ENCODE peak calls at places on chromosomes 2 and 18, in seven cellular contexts. V is AG04450, S is uterus, E is tibial nerve, A is heart left ventricle, W is body of pancreas, U is heart right ventricle. T is an unnamed sample.

GRCh38 chr18:5993938-5994337 is 98.6 kb upstream of the TMEM200C start:
- DNase-seq in V (no peak), S (no peak), E (no peak), A (no peak), W (no peak), U (no peak), T (no peak)

GRCh38 chr2:206435738-206436137 is 7.6 kb upstream of the ADAM23 start:
- DNase-seq in V (no peak), S (no peak), E (no peak), A (no peak), W (no peak), U (no peak), T (no peak)

GRCh38 chr2:204950695-204951094 is 405.4 kb downstream of the PARD3B start:
- DNase-seq in V (peak; percentile 10), S (no peak), E (no peak), A (no peak), W (no peak), U (no peak), T (no peak)

GRCh38 chr2:190318931-190319556 is 582 bp downstream of the HIBCH start:
- DNase-seq in V (no peak), S (no peak), E (no peak), A (no peak), W (peak; percentile 22), U (no peak), T (no peak)

GRCh38 chr2:215178121-215178520 is 39.7 kb upstream of the ABCA12 start:
- DNase-seq in V (no peak), S (no peak), E (no peak), A (no peak), W (no peak), U (no peak), T (no peak)

GRCh38 chr2:47086571-47086970 is 68.5 kb downstream of the STPG4 start:
- DNase-seq in V (no peak), S (no peak), E (no peak), A (no peak), W (no peak), U (no peak), T (no peak)

GRCh38 chr2:1974391-1974790 is 230.1 kb upstream of the PXDN start:
- DNase-seq in V (no peak), S (no peak), E (no peak), A (peak; percentile 48), W (no peak), U (no peak), T (no peak)

GRCh38 chr2:192016265-192016664 is 169.4 kb upstream of the CAVIN2 start:
- DNase-seq in V (no peak), S (no peak), E (no peak), A (no peak), W (no peak), U (no peak), T (no peak)

GRCh38 chr2:55761024-55761423 is 67.4 kb upstream of the PNPT1 start:
- DNase-seq in V (no peak), S (no peak), E (no peak), A (no peak), W (no peak), U (no peak), T (no peak)

GRCh38 chr2:225697936-225698335 is 298.4 kb downstream of the NYAP2 start:
- DNase-seq in V (no peak), S (no peak), E (no peak), A (no peak), W (no peak), U (no peak), T (no peak)

GRCh38 chr2:233464056-233464455 is 102.5 kb downstream of the USP40 start:
- DNase-seq in V (no peak), S (no peak), E (no peak), A (peak; percentile 28), W (no peak), U (no peak), T (no peak)

GRCh38 chr2:72155151-72155550 is 7.5 kb upstream of the CYP26B1 start:
- DNase-seq in V (no peak), S (no peak), E (no peak), A (no peak), W (no peak), U (no peak), T (no peak)

DNA sequence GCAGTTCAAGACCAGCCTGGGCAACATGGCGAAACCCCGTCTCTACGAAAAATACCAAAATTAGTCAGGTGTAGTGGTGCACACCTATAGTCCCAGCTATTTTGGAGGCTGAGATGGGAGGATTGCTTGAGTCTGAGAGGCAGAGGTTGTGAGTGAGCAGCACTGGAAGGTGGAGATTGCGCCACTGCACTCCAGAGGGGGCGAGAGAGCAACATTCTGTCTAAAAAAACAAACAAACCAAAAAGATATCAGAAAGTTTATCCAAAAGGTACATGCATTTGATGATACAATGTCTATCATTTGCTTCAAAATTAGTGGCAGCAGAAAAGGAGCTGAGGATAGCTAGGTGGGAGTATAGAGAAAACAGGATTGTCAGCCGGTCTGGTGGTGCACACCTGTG is 39.8 kb upstream of the CABLES1 start:
- DNase-seq in V (no peak), S (no peak), E (no peak), A (no peak), W (no peak), U (no peak), T (no peak)
- TF ChIP-seq CTCF in V (peak; percentile 19), S (no peak), E (no peak), A (no peak), W (no peak), U (no peak), T (no peak)

GRCh38 chr2:95316466-95317122 is 19.4 kb downstream of the KCNIP3 start:
- DNase-seq in V (no peak), S (no peak), E (no peak), A (no peak), W (no peak), U (peak; percentile 0), T (no peak)
- H3K27ac ChIP-seq in V (no peak overlapping the region), S (no peak overlapping the region), E (no peak overlapping the region), A (no peak overlapping the region), W (no peak overlapping the region), U (no peak overlapping the region), T (peak overlapping the region; percentile 39)

DNA sequence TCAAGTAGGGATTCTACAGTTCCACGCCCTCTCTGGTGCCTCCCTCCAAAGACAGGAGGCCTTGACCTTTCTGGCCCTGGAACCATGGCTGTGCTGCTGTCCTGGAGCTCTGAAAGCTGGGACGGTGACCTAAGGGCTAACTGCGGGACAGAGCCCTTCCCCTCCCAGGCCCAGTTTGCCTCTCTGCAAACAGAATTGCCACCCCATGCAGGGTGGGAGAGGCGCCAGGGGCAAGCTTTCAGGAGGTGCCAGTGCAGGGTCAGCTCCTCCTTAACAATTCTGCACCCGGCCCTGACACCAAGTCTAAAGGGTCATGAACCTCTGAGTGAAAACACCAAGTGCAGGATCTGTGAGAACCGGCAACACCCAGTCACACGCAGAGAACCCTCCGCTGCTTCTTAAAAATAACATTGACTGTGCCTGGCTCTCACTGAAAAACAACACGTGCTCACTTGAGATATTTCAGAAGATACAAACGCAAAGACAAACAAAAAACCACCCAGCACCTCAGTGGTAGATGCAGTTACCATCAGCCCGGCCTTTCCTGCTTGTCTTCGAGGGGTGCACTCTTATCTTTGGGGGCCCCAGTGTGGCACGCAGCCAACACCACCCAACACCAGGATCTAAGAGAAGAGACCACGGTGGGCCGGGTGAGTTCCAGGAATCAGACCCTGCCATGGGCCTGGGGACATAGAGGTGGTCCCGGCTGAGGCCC is 1.1 kb upstream of the SNED1 start:
- DNase-seq in V (no peak), S (peak; percentile 42), E (peak; percentile 68), A (peak; percentile 34), W (peak; percentile 33), U (no peak), T (no peak)
- H3K4me3 ChIP-seq in V (no peak overlapping the region), S (peak overlapping the region; percentile 45), E (peak overlapping the region; percentile 76), A (peak overlapping the region; percentile 94), W (no peak overlapping the region), U (no peak overlapping the region), T (peak overlapping the region; percentile 54)

GRCh38 chr2:162301151-162301804 is 17.2 kb downstream of the IFIH1 start:
- DNase-seq in V (peak; percentile 55), S (peak; percentile 41), E (no peak), A (peak; percentile 36), W (peak; percentile 48), U (no peak), T (peak; percentile 41)
- TF ChIP-seq CTCF in V (peak; percentile 83), S (peak; percentile 73), E (peak; percentile 85), A (peak; percentile 88), W (peak; percentile 72), U (peak; percentile 86), T (peak; percentile 92)

DNA sequence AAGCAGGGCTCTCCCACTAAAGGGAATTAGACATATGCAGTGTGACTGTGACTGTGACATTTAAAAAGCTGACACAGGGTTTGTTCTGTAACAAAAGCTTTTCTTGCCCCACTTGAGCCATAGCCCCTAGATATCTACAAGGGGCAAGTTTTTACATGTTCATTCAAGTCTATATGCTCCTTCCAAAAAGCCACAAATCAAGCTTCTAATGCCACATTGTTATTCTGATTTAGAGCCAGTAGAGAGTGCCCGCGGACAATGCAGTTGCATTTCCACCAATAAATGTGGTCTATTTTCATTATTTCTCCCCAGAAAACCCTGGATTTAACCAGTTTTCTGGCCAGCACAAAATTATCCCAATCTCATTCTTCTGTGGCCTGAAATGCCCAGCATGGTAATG is 9.9 kb downstream of the ARHGAP25 start:
- DNase-seq in V (no peak), S (no peak), E (no peak), A (no peak), W (no peak), U (no peak), T (no peak)
- H3K27ac ChIP-seq in V (no peak overlapping the region), S (no peak overlapping the region), E (no peak overlapping the region), A (no peak overlapping the region), W (no peak overlapping the region), U (peak overlapping the region; percentile 94), T (peak overlapping the region; percentile 31)

DNA sequence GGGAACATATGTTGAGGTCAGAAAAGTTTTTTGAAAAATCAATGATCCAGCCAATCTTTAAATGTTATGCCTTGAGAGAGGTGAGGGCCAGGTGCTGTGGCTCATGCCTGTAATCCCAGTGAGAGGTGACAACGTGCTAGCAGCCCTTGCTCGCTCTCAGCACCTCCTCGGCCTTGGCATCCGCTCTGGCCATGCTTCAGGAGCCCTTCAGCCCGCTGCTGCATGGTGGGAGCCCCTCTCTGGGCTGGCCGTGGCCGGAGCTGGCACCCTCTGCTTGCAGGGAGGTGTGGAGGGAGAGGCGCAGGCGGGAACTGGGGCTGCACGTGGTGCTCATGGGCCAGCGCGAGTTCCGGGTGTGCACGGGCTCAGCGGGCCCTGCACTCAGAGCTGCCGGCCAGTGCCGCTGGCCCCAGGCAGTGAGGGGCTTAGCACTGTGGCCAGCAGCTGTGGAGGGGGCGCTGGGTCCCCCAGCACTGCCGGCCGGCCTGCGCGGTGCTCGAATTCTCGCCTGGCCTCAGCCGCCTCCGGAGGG is 61.1 kb downstream of the CCDC195 start:
- DNase-seq in V (no peak), S (no peak), E (no peak), A (no peak), W (no peak), U (no peak), T (no peak)
- H3K4me3 ChIP-seq in V (no peak overlapping the region), S (no peak overlapping the region), E (no peak overlapping the region), A (no peak overlapping the region), W (no peak overlapping the region), U (no peak overlapping the region), T (no peak overlapping the region)

GRCh38 chr2:117351396-117351795 is 463.1 kb upstream of the DDX18 start:
- DNase-seq in V (no peak), S (no peak), E (no peak), A (no peak), W (no peak), U (no peak), T (no peak)

DNA sequence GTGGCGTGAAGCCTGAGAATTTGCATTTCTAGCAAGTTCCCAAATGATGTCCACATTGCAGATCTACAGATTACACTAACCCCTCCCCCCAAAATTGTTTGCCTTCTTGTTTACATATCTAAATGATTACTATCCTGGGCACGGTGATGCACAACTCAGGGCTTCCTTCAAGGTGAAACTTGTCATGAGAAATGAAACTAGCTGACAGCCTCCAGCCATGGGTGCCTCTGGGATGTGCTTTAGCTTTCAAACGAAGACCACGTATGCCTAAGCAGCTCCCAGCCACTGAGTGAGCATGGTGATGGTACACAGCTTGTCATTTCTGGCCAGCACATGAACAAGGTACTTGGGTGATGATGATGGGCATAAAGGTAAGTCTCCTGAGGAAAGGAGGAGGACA is 464.8 kb upstream of the DDX18 start:
- DNase-seq in V (no peak), S (no peak), E (no peak), A (no peak), W (no peak), U (no peak), T (no peak)
- TF ChIP-seq CTCF in V (no peak), S (no peak), E (no peak), A (no peak), W (no peak), U (no peak), T (no peak)